ENCODE peak calls at places on chromosome 19, in nine cellular contexts. N is H1, R is tibial nerve, D is spleen, P is A549, F is uterus, T is transverse colon, G is endothelial cell of umbilical vein, H is IMR-90. W is an unnamed sample.
A peak's percentile ranks its signal among the peaks of the same experiment; 100 is the strongest.

GRCh38 chr19:47479701-47480503 is 4.1 kb downstream of the KPTN start:
- DNase-seq in N (peak; percentile 85), R (no peak), D (no peak), P (no peak), F (no peak), T (no peak), G (no peak), H (no peak), W (no peak)

GRCh38 chr19:6947745-6948144 is 60.4 kb downstream of the ADGRE1 start:
- DNase-seq in N (no peak), R (no peak), D (no peak), P (peak; percentile 26), F (no peak), T (no peak), G (peak; percentile 66), H (no peak), W (no peak)

GRCh38 chr19:46890423-46891170 is 29.8 kb downstream of the ARHGAP35 start:
- DNase-seq in N (no peak), R (no peak), D (no peak), P (peak; percentile 64), F (no peak), T (no peak), G (no peak), H (peak; percentile 92), W (no peak)

GRCh38 chr19:40284501-40285352 is at the start of gene AKT2:
- DNase-seq in N (peak; percentile 98), R (no peak), D (peak; percentile 95), P (peak; percentile 85), F (no peak), T (no peak), G (no peak), H (peak; percentile 47), W (no peak)

GRCh38 chr19:42965204-42965603 is 28.2 kb upstream of the PSG7 start:
- DNase-seq in N (no peak), R (no peak), D (no peak), P (peak; percentile 4), F (no peak), T (no peak), G (no peak), H (peak; percentile 87), W (no peak)

GRCh38 chr19:51916167-51916566 is 11.1 kb upstream of the ZNF613 start:
- DNase-seq in N (no peak), R (no peak), D (no peak), P (no peak), F (no peak), T (no peak), G (no peak), H (no peak), W (no peak)

GRCh38 chr19:8655340-8655709 is 24.9 kb downstream of the NFILZ start:
- DNase-seq in N (no peak), R (no peak), D (no peak), P (no peak), F (no peak), T (no peak), G (no peak), H (no peak), W (no peak)

GRCh38 chr19:50873056-50873455 is at the start of gene KLK2:
- DNase-seq in N (no peak), R (no peak), D (no peak), P (no peak), F (no peak), T (no peak), G (no peak), H (no peak), W (no peak)

GRCh38 chr19:16157601-16158000 is 14.1 kb downstream of the HSH2D start:
- DNase-seq in N (no peak), R (no peak), D (no peak), P (no peak), F (no peak), T (no peak), G (no peak), H (no peak), W (no peak)

GRCh38 chr19:16153582-16154336 is 10.3 kb downstream of the HSH2D start:
- DNase-seq in N (no peak), R (no peak), D (no peak), P (no peak), F (no peak), T (no peak), G (no peak), H (no peak), W (no peak)

GRCh38 chr19:16154557-16154956 is 11.1 kb downstream of the HSH2D start:
- DNase-seq in N (no peak), R (no peak), D (no peak), P (no peak), F (no peak), T (no peak), G (no peak), H (no peak), W (no peak)

GRCh38 chr19:16156904-16157303 is 13.4 kb downstream of the HSH2D start:
- DNase-seq in N (no peak), R (no peak), D (no peak), P (no peak), F (no peak), T (no peak), G (no peak), H (no peak), W (no peak)

DNA sequence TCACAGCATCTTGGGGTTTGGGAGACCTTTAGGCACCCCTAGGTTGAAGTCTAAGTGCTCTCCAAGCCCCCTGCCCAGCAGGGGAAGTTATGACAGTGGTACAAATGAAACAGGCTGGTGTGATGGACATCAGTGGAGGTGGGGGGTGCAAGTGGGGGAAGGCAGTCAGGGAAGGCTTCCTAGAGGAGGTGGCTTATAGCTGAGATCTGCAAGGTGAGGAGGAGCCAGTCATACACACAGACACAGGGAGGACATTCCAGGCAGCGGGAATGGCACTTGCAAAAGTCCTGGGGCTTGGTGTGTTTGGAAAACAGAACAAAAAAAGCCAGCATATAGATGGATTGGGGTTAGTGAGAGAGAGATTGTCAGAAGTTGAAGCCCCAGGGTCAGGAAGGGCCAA is 11.6 kb downstream of the HSH2D start:
- DNase-seq in N (no peak), R (no peak), D (no peak), P (no peak), F (no peak), T (no peak), G (no peak), H (no peak), W (no peak)
- TF ChIP-seq POLR2A in N (no peak), R (no peak), D (no peak), P (no peak), F (no peak), T (no peak), G (no peak), H (no peak), W (no peak)

GRCh38 chr19:49766007-49766937 is 529 bp upstream of the AP2A1 start:
- DNase-seq in N (peak; percentile 96), R (peak; percentile 99), D (peak; percentile 98), P (peak; percentile 100), F (peak; percentile 99), T (peak; percentile 99), G (peak; percentile 100), H (peak; percentile 100), W (peak; percentile 99)
- H3K4me1 ChIP-seq in N (no peaks in the 10 kb centered on the region), R (peaks cover 12% of the 10 kb centered on the region), D (peaks cover 16% of the 10 kb centered on the region), P (peaks cover 21% of the 10 kb centered on the region), F (peaks cover 17% of the 10 kb centered on the region), T (peaks cover 21% of the 10 kb centered on the region), G (peaks cover 12% of the 10 kb centered on the region), H (peaks cover 11% of the 10 kb centered on the region), W (peaks cover 28% of the 10 kb centered on the region)

GRCh38 chr19:18122860-18123795 is 25.6 kb downstream of the MAST3 start:
- DNase-seq in N (no peak), R (no peak), D (no peak), P (no peak), F (no peak), T (no peak), G (no peak), H (no peak), W (peak; percentile 32)

GRCh38 chr19:18121166-18121565 is 23.6 kb downstream of the MAST3 start:
- DNase-seq in N (no peak), R (no peak), D (no peak), P (no peak), F (no peak), T (no peak), G (no peak), H (no peak), W (no peak)

GRCh38 chr19:18122424-18122823 is 24.8 kb downstream of the MAST3 start:
- DNase-seq in N (no peak), R (no peak), D (no peak), P (no peak), F (no peak), T (no peak), G (no peak), H (no peak), W (no peak)

GRCh38 chr19:18126097-18126496 is 26.9 kb upstream of the PIK3R2 start:
- DNase-seq in N (no peak), R (no peak), D (no peak), P (no peak), F (no peak), T (no peak), G (no peak), H (no peak), W (no peak)

DNA sequence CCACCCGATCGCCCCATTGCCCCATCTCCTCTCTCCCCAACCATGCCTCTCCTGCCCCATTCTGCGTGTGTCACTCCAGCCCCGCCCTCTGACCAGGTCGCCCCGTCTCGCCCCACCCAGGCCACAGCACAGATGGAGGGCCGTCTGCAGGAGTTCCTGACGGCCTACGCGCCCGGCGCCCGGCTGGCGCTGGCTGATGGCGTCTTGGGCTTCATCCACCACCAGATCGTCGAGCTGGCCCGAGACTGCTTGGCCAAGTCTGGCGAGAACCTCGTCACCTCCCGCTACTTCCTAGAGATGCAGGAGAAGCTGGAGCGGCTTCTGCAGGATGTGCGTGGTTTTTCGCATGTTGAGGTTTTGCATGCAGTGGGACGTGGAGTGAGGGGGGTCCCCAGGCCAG is 26.2 kb downstream of the MAST3 start:
- DNase-seq in N (no peak), R (no peak), D (no peak), P (no peak), F (no peak), T (no peak), G (no peak), H (no peak), W (no peak)
- H3K27ac ChIP-seq in N (no peak overlapping the region), R (no peak overlapping the region), D (no peak overlapping the region), P (no peak overlapping the region), F (no peak overlapping the region), T (no peak overlapping the region), G (no peak overlapping the region), H (no peak overlapping the region), W (no peak overlapping the region)

GRCh38 chr19:52962394-52963228 is at the start of gene ZNF816:
- DNase-seq in N (peak; percentile 99), R (peak; percentile 98), D (peak; percentile 100), P (no peak), F (peak; percentile 99), T (peak; percentile 100), G (peak; percentile 96), H (peak; percentile 88), W (peak; percentile 99)
- TF ChIP-seq POLR2A in N (peak; percentile 42), R (peak; percentile 55), D (no peak), P (no peak), F (peak; percentile 58), T (peak; percentile 73), G (peak; percentile 87), H (peak; percentile 43), W (no peak)

GRCh38 chr19:10977773-10978155 is 16.9 kb downstream of the SMARCA4 start:
- DNase-seq in N (no peak), R (no peak), D (no peak), P (no peak), F (no peak), T (no peak), G (no peak), H (no peak), W (no peak)
- H3K4me1 ChIP-seq in N (peaks cover 3% of the 10 kb centered on the region), R (peaks cover 17% of the 10 kb centered on the region), D (peaks cover 21% of the 10 kb centered on the region), P (peaks cover 14% of the 10 kb centered on the region), F (peaks cover 19% of the 10 kb centered on the region), T (peaks cover 19% of the 10 kb centered on the region), G (peaks cover 7% of the 10 kb centered on the region), H (peaks cover 16% of the 10 kb centered on the region), W (peaks cover 19% of the 10 kb centered on the region)

W was measured in adrenal gland.